ENCODE peak calls at places on chromosome 14, in nine cellular contexts. Y, C, V, E, T, F, L, A and R are unnamed samples.

GRCh38 chr14:73058923-73059311 is 583 bp downstream of the RBM25 start:
- DNase-seq in F (no peak), L (peak), V (peak), E (peak), C (no peak), T (no peak), Y (no peak), A (no peak), R (peak)

GRCh38 chr14:89576132-89576923 is 159.3 kb upstream of the FOXN3 start:
- DNase-seq in L (no peak), A (no peak), F (no peak), E (no peak), T (no peak), V (no peak), C (no peak), Y (no peak), R (no peak)

GRCh38 chr14:56351861-56352260 is 227.7 kb upstream of the TMEM260 start:
- DNase-seq in A (no peak), E (no peak), C (no peak), L (peak), T (no peak), V (no peak), F (no peak), Y (no peak), R (no peak)

GRCh38 chr14:99520571-99521081 is 39.4 kb downstream of the CCNK start:
- DNase-seq in V (no peak), A (no peak), F (no peak), Y (no peak), E (no peak), T (no peak), C (no peak), L (no peak), R (no peak)

GRCh38 chr14:75059642-75060041 is 4.2 kb downstream of the ACYP1 start:
- DNase-seq in E (no peak), A (no peak), C (no peak), F (no peak), L (no peak), Y (no peak), V (no peak), T (no peak), R (no peak)

GRCh38 chr14:104333903-104334811 is 195.8 kb downstream of the KIF26A start:
- DNase-seq in Y (peak), A (no peak), T (no peak), V (no peak), L (no peak), C (no peak), F (no peak), E (no peak), R (no peak)

GRCh38 chr14:104299993-104300761 is 161.8 kb downstream of the KIF26A start:
- DNase-seq in A (no peak), F (no peak), V (no peak), T (no peak), Y (no peak), E (no peak), C (no peak), L (no peak), R (peak)

GRCh38 chr14:52286659-52287649 is 19.5 kb downstream of the PTGDR start:
- DNase-seq in L (no peak), T (no peak), Y (no peak), E (no peak), V (no peak), A (no peak), F (no peak), C (peak), R (no peak)

GRCh38 chr14:72404998-72405397 is 472.8 kb downstream of the RGS6 start:
- DNase-seq in T (no peak), A (no peak), Y (no peak), V (no peak), E (no peak), C (no peak), L (no peak), F (no peak), R (no peak)

GRCh38 chr14:60331201-60332045 is 82.4 kb downstream of the PPM1A start:
- DNase-seq in A (peak), V (peak), L (peak), E (peak), T (peak), F (peak), C (peak), Y (peak), R (peak)

GRCh38 chr14:52259452-52259851 is 8.0 kb upstream of the PTGDR start:
- DNase-seq in V (no peak), E (no peak), T (no peak), L (no peak), C (peak), A (no peak), F (no peak), Y (no peak), R (no peak)

GRCh38 chr14:106044949-106045596 is 518.7 kb downstream of the TMEM121 start:
- DNase-seq in F (no peak), L (no peak), E (no peak), A (no peak), C (peak), T (peak), Y (peak), V (peak), R (peak)

GRCh38 chr14:99699071-99699760 is 15.1 kb downstream of the CYP46A1 start:
- DNase-seq in C (no peak), L (no peak), T (no peak), F (no peak), A (no peak), E (no peak), Y (no peak), V (no peak), R (no peak)

GRCh38 chr14:86787782-86788181 is 1205.2 kb downstream of the GALC start:
- DNase-seq in V (no peak), L (no peak), A (no peak), Y (no peak), F (no peak), E (no peak), C (no peak), T (no peak), R (peak)

GRCh38 chr14:91354221-91354916 is 63.3 kb downstream of the CCDC88C start:
- DNase-seq in F (no peak), V (no peak), T (no peak), Y (no peak), L (no peak), A (no peak), E (no peak), C (peak), R (no peak)

GRCh38 chr14:74459289-74459946 is 33.4 kb upstream of the SYNDIG1L start:
- DNase-seq in V (peak), A (peak), F (no peak), E (peak), L (peak), T (no peak), C (peak), Y (peak), R (peak)

GRCh38 chr14:33271216-33271615 is 332.5 kb downstream of the NPAS3 start:
- DNase-seq in L (no peak), A (no peak), Y (no peak), T (no peak), C (no peak), V (no peak), F (no peak), E (no peak), R (no peak)

GRCh38 chr14:68109132-68109531 is 289.6 kb downstream of the RAD51B start:
- DNase-seq in L (no peak), C (no peak), V (no peak), F (no peak), T (no peak), Y (no peak), A (no peak), E (no peak), R (no peak)

GRCh38 chr14:64910847-64911495 is 3.3 kb upstream of the CHURC1 start:
- DNase-seq in T (no peak), C (no peak), E (peak), Y (no peak), V (peak), A (no peak), L (peak), F (no peak), R (peak)